ENCODE peak calls at places on chromosome 1, in eight cellular contexts. J, D, K, P, U, Z, X and G are unnamed samples.

GRCh38 chr1:150877220-150877516 is 769 bp upstream of the ARNT start:
- DNase-seq in P (no peak), U (peak; percentile 7), J (no peak), K (no peak), X (no peak), Z (no peak), D (peak; percentile 11), G (no peak)

GRCh38 chr1:65526049-65526556 is 105.6 kb downstream of the LEPR start:
- DNase-seq in K (no peak), X (no peak), P (no peak), J (no peak), Z (no peak), U (no peak), D (no peak), G (no peak)

GRCh38 chr1:157201767-157202166 is 63.6 kb upstream of the ETV3 start:
- DNase-seq in J (no peak), X (no peak), K (no peak), P (no peak), U (no peak), Z (no peak), D (no peak), G (no peak)

GRCh38 chr1:236686815-236687160 is 489 bp downstream of the ACTN2 start:
- DNase-seq in K (no peak), X (no peak), D (no peak), U (no peak), J (no peak), Z (peak; percentile 46), P (no peak), G (no peak)

GRCh38 chr1:64476251-64476952 is 6.5 kb downstream of the CACHD1 start:
- DNase-seq in K (peak; percentile 75), P (peak; percentile 88), U (peak; percentile 56), J (no peak), X (no peak), Z (peak; percentile 52), D (no peak), G (peak; percentile 44)

GRCh38 chr1:112359961-112360767 is 35.9 kb upstream of the CTTNBP2NL start:
- DNase-seq in P (peak; percentile 95), Z (no peak), X (no peak), U (peak; percentile 26), K (peak; percentile 89), D (no peak), J (no peak), G (peak; percentile 79)

GRCh38 chr1:198234511-198235251 is 77.9 kb downstream of the NEK7 start:
- DNase-seq in U (peak; percentile 72), Z (peak; percentile 9), J (no peak), D (peak; percentile 42), P (peak; percentile 68), X (no peak), K (peak; percentile 63), G (no peak)

GRCh38 chr1:115237023-115237422 is 101.0 kb downstream of the NGF start:
- DNase-seq in P (peak; percentile 24), Z (no peak), J (no peak), U (no peak), D (no peak), K (no peak), X (no peak), G (no peak)

GRCh38 chr1:169271094-169271493 is 96.5 kb downstream of the NME7 start:
- DNase-seq in K (no peak), Z (no peak), U (no peak), P (peak; percentile 10), D (no peak), X (no peak), J (no peak), G (no peak)

GRCh38 chr1:65149391-65149729 is 1.4 kb downstream of the AK4 start:
- DNase-seq in U (peak; percentile 4), J (no peak), K (no peak), Z (no peak), D (no peak), X (no peak), P (no peak), G (no peak)

GRCh38 chr1:37958690-37959089 is 11.8 kb upstream of the INPP5B start:
- DNase-seq in X (no peak), J (no peak), D (peak; percentile 66), P (peak; percentile 93), K (peak; percentile 93), U (peak; percentile 91), Z (no peak), G (peak; percentile 53)

GRCh38 chr1:2555634-2556276 is 416 bp upstream of the TNFRSF14 start:
- DNase-seq in Z (no peak), U (peak; percentile 22), P (no peak), D (no peak), X (peak; percentile 86), J (peak; percentile 68), K (peak; percentile 38), G (no peak)